ENCODE peak calls at places on chromosome 12, in four cellular contexts. Q, C, O and X are unnamed samples.

GRCh38 chr12:114746297-114747074 is 62.5 kb upstream of the TBX3 start:
- DNase-seq in Q (no peak), C (no peak), O (no peak), X (peak)

GRCh38 chr12:19712041-19712440 is 272.7 kb downstream of the AEBP2 start:
- DNase-seq in Q (no peak), C (no peak), O (no peak), X (no peak)

GRCh38 chr12:95151406-95151805 is 65.9 kb downstream of the FGD6 start:
- DNase-seq in Q (no peak), C (no peak), O (no peak), X (no peak)

GRCh38 chr12:123141615-123142517 is 9.0 kb downstream of the PITPNM2 start:
- DNase-seq in Q (no peak), C (no peak), O (no peak), X (peak)

GRCh38 chr12:133130808-133131128 is 341 bp downstream of the ZNF10 start:
- DNase-seq in Q (no peak), C (no peak), O (no peak), X (no peak)

GRCh38 chr12:121222847-121223246 is 12.9 kb downstream of the P2RX4 start:
- DNase-seq in Q (no peak), C (no peak), O (no peak), X (no peak)

GRCh38 chr12:91542048-91542447 is 359.4 kb upstream of the DCN start:
- DNase-seq in Q (no peak), C (no peak), O (no peak), X (no peak)

GRCh38 chr12:44750468-44750867 is 125.6 kb downstream of the NELL2 start:
- DNase-seq in Q (no peak), C (no peak), O (no peak), X (no peak)

GRCh38 chr12:131882804-131883520 is 11.5 kb upstream of the ULK1 start:
- DNase-seq in Q (no peak), C (no peak), O (no peak), X (peak)

GRCh38 chr12:80218925-80219714 is 119.8 kb downstream of the OTOGL start:
- DNase-seq in Q (no peak), C (no peak), O (no peak), X (no peak)

GRCh38 chr12:6936642-6937480 is 6.8 kb upstream of the RNU7-1 start:
- DNase-seq in Q (no peak), C (peak), O (no peak), X (peak)

GRCh38 chr12:42660968-42661937 is 71.7 kb upstream of the PRICKLE1 start:
- DNase-seq in Q (no peak), C (no peak), O (no peak), X (no peak)

GRCh38 chr12:8696402-8697100 is 1.2 kb upstream of the RIMKLB start:
- DNase-seq in Q (no peak), C (no peak), O (no peak), X (peak)